ENCODE peak calls at places on chromosomes 4 and X, in six cellular contexts. J is NCI-H460, Q is activated T-cell treated with anti-CD3 and anti-CD28 coated beads for 1 hour, K is IMR-90, D is activated gamma-delta T cell treated with Interleukin-2 at 50 U/mL for 16 hours, U is T-helper 1 cell. Z is an unnamed sample.
A peak's percentile ranks its signal among the peaks of the same experiment; 100 is the strongest.

GRCh38 chr4:152243890-152244595 is 291.8 kb downstream of the FBXW7 start:
- DNase-seq in J (no peak), Q (no peak), K (no peak), D (no peak), U (no peak), Z (no peak)

GRCh38 chr4:169565606-169566351 is 46.6 kb downstream of the NEK1 start:
- DNase-seq in J (no peak), Q (no peak), K (no peak), D (no peak), U (no peak), Z (no peak)

GRCh38 chr4:43842594-43842993 is 606.0 kb downstream of the KCTD8 start:
- DNase-seq in J (no peak), Q (no peak), K (no peak), D (no peak), U (no peak), Z (no peak)

GRCh38 chr4:8507251-8507570 is 66.6 kb downstream of the TRMT44 start:
- DNase-seq in J (no peak), Q (no peak), K (no peak), D (no peak), U (no peak), Z (no peak)

GRCh38 chrX:97311066-97311778 is 427.5 kb downstream of the RPA4 start:
- DNase-seq in J (no peak), Q (no peak), K (no peak), D (no peak), U (no peak), Z (no peak)

GRCh38 chr4:5734841-5735240 is 23.8 kb downstream of the EVC start:
- DNase-seq in J (no peak), Q (no peak), K (no peak), D (no peak), U (no peak), Z (no peak)

GRCh38 chrX:20527458-20528099 is 260.9 kb upstream of the RPS6KA3 start:
- DNase-seq in J (peak; percentile 33), Q (no peak), K (peak; percentile 38), D (no peak), U (no peak), Z (no peak)

GRCh38 chrX:153494541-153495361 is at the start of gene BGN:
- DNase-seq in J (peak; percentile 23), Q (no peak), K (peak; percentile 44), D (peak; percentile 14), U (no peak), Z (no peak)

GRCh38 chr4:182261651-182262223 is 18.5 kb downstream of the TENM3 start:
- DNase-seq in J (no peak), Q (no peak), K (no peak), D (no peak), U (no peak), Z (no peak)

GRCh38 chr4:104966349-104967033 is 180.2 kb upstream of the TET2 start:
- DNase-seq in J (no peak), Q (no peak), K (no peak), D (no peak), U (no peak), Z (no peak)

GRCh38 chrX:8668797-8669196 is 63.1 kb downstream of the ANOS1 start:
- DNase-seq in J (no peak), Q (no peak), K (no peak), D (no peak), U (no peak), Z (no peak)